ENCODE peak calls at places on chromosomes 11 and 22, in seven cellular contexts. Z is spleen, N is hepatocyte, X is colonic mucosa, F is ovary, Y is GM12878, L is cardiac muscle cell. M is an unnamed sample.

GRCh38 chr11:78912778-78913177 is 338.1 kb upstream of the NARS2 start:
- DNase-seq in L (no peak), Y (no peak), F (no peak), X (no peak), Z (no peak), N (no peak), M (no peak)

GRCh38 chr11:57370251-57370650 is 10.7 kb downstream of the PRG3 start:
- DNase-seq in Y (no peak), N (no peak), Z (no peak), F (no peak), X (no peak), L (no peak), M (no peak)

GRCh38 chr11:86360775-86361395 is 13.8 kb upstream of the CCDC81 start:
- DNase-seq in N (peak; percentile 40), F (no peak), L (peak; percentile 67), Z (no peak), Y (no peak), X (no peak), M (no peak)

GRCh38 chr11:12280838-12281565 is 96.4 kb upstream of the PARVA start:
- DNase-seq in F (no peak), Y (no peak), X (peak; percentile 16), Z (no peak), L (no peak), N (no peak), M (no peak)

GRCh38 chr11:27902981-27903624 is 202.8 kb upstream of the BDNF start:
- DNase-seq in Y (no peak), L (peak; percentile 27), N (no peak), F (no peak), Z (no peak), X (no peak), M (no peak)

GRCh38 chr11:120306519-120307242 is 18.4 kb upstream of the TLCD5 start:
- DNase-seq in Z (no peak), L (peak; percentile 85), F (no peak), Y (no peak), N (peak; percentile 81), X (peak; percentile 76), M (no peak)

GRCh38 chr11:27701262-27702105 is 1.2 kb upstream of the BDNF start:
- DNase-seq in X (peak; percentile 33), N (peak; percentile 59), Z (no peak), Y (no peak), F (peak; percentile 18), L (peak; percentile 75), M (peak; percentile 41)

GRCh38 chr11:120013325-120014250 is 124.3 kb downstream of the TRIM29 start:
- DNase-seq in Y (no peak), F (no peak), X (peak; percentile 63), L (peak; percentile 49), N (peak; percentile 72), Z (no peak), M (peak; percentile 44)

GRCh38 chr22:19610518-19611253 is 86.5 kb upstream of the CLDN5 start:
- DNase-seq in Z (no peak), F (no peak), N (no peak), L (no peak), Y (no peak), X (no peak), M (no peak)

GRCh38 chr11:110490886-110491285 is 61.1 kb downstream of the FDX1 start:
- DNase-seq in X (no peak), F (no peak), Y (no peak), N (no peak), Z (no peak), L (peak; percentile 77), M (no peak)

GRCh38 chr11:65121865-65122696 is at the start of the genes FAU and MRPL49:
- DNase-seq in L (peak; percentile 98), N (peak; percentile 100), Z (peak; percentile 100), X (peak; percentile 99), Y (peak; percentile 95), F (peak; percentile 98), M (peak; percentile 98)

GRCh38 chr11:13249992-13250391 is 27.6 kb upstream of the BMAL1 start:
- DNase-seq in N (no peak), L (peak; percentile 14), F (no peak), X (no peak), Z (no peak), Y (no peak), M (no peak)

GRCh38 chr11:1791912-1792311 is 28.2 kb upstream of the CTSD start:
- DNase-seq in Y (no peak), F (no peak), L (no peak), N (no peak), Z (no peak), X (no peak), M (no peak)

GRCh38 chr11:44744160-44744559 is 17.4 kb downstream of the TSPAN18 start:
- DNase-seq in Y (no peak), Z (no peak), X (no peak), N (no peak), F (no peak), L (no peak), M (no peak)

GRCh38 chr22:46071451-46072029 is 78.8 kb upstream of the PPARA start:
- DNase-seq in F (peak; percentile 97), Z (peak; percentile 92), N (peak; percentile 79), X (peak; percentile 94), Y (no peak), L (peak; percentile 97), M (peak; percentile 94)

GRCh38 chr11:58334708-58335107 is 24.2 kb downstream of the OR5B17 start:
- DNase-seq in L (peak; percentile 61), Y (no peak), X (no peak), F (no peak), N (no peak), Z (no peak), M (no peak)

GRCh38 chr11:8209208-8209807 is 40.5 kb upstream of the RIC3 start:
- DNase-seq in F (no peak), Y (no peak), L (no peak), Z (peak; percentile 88), N (no peak), X (peak; percentile 34), M (peak; percentile 33)

GRCh38 chr11:60265373-60266214 is 14.9 kb upstream of the MS4A4A start:
- DNase-seq in F (no peak), L (peak; percentile 45), N (peak; percentile 39), Z (no peak), X (peak; percentile 34), Y (peak; percentile 44), M (no peak)

GRCh38 chr11:130451261-130452019 is 3.0 kb downstream of the ADAMTS15 start:
- DNase-seq in Z (no peak), N (no peak), Y (no peak), F (no peak), L (peak; percentile 74), X (peak; percentile 32), M (peak; percentile 57)

GRCh38 chr11:14974723-14975587 is 2.8 kb upstream of the CALCA start:
- DNase-seq in Y (no peak), L (peak; percentile 49), N (peak; percentile 64), F (no peak), X (peak; percentile 55), Z (peak; percentile 76), M (peak; percentile 22)

DNA sequence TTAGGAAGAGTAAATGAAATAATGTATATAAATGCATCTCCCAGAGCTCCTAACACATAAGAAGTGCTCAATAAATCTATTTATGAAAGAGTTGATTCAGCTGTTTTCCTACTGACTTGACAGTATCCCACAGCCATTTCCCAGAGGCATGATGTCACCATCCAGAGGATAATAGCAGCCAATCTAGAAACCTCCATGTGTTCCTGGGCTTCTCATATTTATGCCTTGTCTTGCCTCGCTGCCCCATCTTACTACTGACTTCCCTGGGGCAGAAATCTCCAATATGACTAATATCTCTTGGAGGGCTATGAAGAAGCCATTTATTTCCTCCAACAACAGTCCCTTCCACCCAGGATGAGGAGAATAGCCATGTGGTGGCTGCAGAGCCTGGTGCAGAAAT is 115.4 kb upstream of the NAV2 start:
- DNase-seq in X (no peak), Z (no peak), N (no peak), Y (no peak), L (peak; percentile 50), F (no peak), M (no peak)
- H3K27ac ChIP-seq in X (no peak overlapping the region), Z (no peak overlapping the region), N (no peak overlapping the region), Y (no peak overlapping the region), L (no peak overlapping the region), F (no peak overlapping the region), M (no peak overlapping the region)

DNA sequence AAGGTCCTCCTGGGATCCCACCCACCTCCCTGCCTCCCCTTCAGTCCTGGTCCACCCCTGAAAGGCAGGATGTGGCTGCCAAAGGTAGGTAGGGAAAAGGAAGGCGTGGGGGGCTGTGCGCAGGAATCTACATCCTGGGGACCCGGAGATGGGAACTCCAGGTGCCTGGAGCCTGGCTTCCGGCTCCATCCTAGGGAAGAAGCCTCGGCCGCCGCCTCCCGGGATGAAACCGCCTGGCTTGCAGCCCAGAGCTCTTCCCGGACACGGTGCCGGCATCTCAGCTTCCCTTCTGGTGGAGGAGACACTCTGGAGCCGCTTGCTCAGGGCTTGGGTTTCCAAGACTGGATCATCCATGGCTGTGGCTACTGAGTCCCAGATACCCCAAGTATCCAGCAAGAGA is 33.3 kb upstream of the PDGFB start:
- DNase-seq in Y (no peak), F (no peak), Z (no peak), X (no peak), L (peak; percentile 64), N (no peak), M (peak; percentile 64)
- TF ChIP-seq CTCF in Y (no peak), F (no peak), Z (no peak), X (no peak), L (no peak), N (no peak), M (no peak)

DNA sequence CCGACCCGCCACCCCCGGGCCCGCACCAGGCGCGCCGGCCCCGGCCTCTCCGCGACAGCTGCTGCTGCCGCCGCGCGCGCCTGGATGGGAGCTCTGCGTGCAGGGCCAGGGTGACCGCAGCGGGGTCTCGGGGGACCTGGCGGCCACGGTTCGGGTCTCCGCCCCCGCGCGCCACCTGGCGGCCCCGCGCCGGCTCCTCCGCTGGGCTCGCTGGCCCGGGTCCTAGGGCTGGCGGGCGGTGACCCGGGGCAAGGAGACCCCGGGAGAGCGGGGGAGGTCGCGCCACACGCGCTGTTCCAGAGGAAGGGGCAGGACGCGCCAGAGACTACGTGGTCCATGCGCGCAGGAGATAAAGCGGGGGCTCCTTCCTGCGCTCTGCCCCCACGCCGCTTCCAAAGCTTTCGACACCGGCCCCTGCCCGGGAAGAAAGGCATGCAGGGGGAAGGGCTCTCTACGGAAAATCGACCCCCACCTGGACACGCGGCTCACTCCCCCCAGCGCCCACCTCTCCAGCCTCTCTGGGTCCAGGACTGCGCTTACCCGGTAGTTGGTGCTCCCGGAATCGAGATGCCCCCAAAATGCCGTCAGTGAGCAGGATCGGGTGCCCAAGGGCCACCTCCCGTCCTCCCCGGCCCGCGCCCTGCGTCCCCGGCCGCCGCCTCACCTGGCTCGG is 480 bp downstream of the SHANK2 start:
- DNase-seq in L (peak; percentile 13), N (peak; percentile 80), Y (no peak), X (peak; percentile 55), Z (peak; percentile 83), F (no peak), M (no peak)
- H3K27ac ChIP-seq in L (no peak overlapping the region), N (peak overlapping the region; percentile 98), Y (no peak overlapping the region), X (peak overlapping the region; percentile 43), Z (no peak overlapping the region), F (no peak overlapping the region), M (no peak overlapping the region)

DNA sequence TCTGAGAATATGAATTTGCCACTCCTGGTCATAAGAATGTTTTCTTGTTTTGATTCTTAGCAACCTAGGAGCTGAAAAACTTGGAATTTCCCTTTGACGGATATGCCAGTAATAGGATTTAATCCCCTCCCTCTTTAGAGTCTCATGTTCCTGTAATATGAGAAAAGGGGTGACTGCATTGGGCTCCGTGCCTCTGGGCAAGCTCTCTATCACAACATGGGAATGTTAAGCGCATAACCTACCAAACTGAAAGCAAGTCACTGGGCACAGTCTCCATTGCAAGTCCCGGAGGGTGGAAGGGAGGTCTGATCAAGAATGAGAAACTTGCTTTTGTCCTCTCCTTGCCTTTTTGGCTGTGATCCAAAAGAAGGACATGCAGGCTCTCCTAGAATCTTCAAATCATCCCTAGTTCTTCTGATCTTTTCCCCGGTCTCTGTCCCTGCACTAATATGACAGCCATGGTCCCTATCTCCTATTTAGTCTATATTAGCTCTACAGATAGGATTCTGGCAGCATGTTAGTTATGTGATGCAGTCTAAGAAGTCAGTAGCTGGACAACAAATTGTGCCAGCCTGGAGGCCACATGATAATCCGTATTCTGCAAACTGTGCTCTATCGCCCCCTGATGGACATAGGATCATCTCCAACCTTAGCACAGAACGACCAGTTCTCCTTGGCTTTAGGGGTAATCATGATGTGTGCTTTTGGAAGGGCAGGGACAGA is 11.7 kb downstream of the OR10D3 start:
- DNase-seq in F (no peak), Z (no peak), L (peak; percentile 82), Y (peak; percentile 9), N (peak; percentile 74), X (peak; percentile 75), M (no peak)
- TF ChIP-seq CTCF in F (no peak), Z (peak; percentile 54), L (peak; percentile 92), Y (peak; percentile 73), N (peak; percentile 53), X (peak; percentile 73), M (peak; percentile 50)

M was measured in left ventricle myocardium inferior.